ENCODE peak calls at places on chromosome 7, in nine cellular contexts. J, F, Q, V, E, W, M, R and S are unnamed samples.

GRCh38 chr7:158442260-158442659 is 145.4 kb downstream of the PTPRN2 start:
- DNase-seq in J (no peak), F (peak; percentile 4), Q (no peak), V (no peak), E (no peak), W (peak; percentile 41), M (no peak), R (no peak), S (peak; percentile 34)

GRCh38 chr7:116495737-116496136 is 3.8 kb upstream of the CAV2 start:
- DNase-seq in J (no peak), F (no peak), Q (no peak), V (no peak), E (no peak), W (peak; percentile 26), M (no peak), R (no peak), S (no peak)

GRCh38 chr7:30682131-30683083 is at the start of gene CRHR2:
- DNase-seq in J (no peak), F (peak; percentile 45), Q (peak; percentile 64), V (peak; percentile 40), E (peak; percentile 26), W (peak; percentile 20), M (no peak), R (no peak), S (no peak)

GRCh38 chr7:158541330-158542010 is 46.2 kb downstream of the PTPRN2 start:
- DNase-seq in J (no peak), F (no peak), Q (peak; percentile 85), V (no peak), E (no peak), W (no peak), M (peak; percentile 59), R (no peak), S (no peak)

GRCh38 chr7:77393261-77393660 is 22.9 kb downstream of the GSAP start:
- DNase-seq in J (no peak), F (no peak), Q (peak; percentile 67), V (no peak), E (no peak), W (no peak), M (peak; percentile 58), R (no peak), S (no peak)

GRCh38 chr7:86939197-86939814 is 120.1 kb downstream of the ELAPOR2 start:
- DNase-seq in J (no peak), F (peak; percentile 9), Q (peak; percentile 24), V (peak; percentile 32), E (peak; percentile 30), W (peak; percentile 10), M (no peak), R (no peak), S (no peak)

GRCh38 chr7:133682364-133683181 is 429.7 kb downstream of the EXOC4 start:
- DNase-seq in J (no peak), F (no peak), Q (no peak), V (no peak), E (no peak), W (no peak), M (no peak), R (no peak), S (no peak)

GRCh38 chr7:45610660-45611299 is 36.6 kb downstream of the ADCY1 start:
- DNase-seq in J (no peak), F (no peak), Q (no peak), V (no peak), E (no peak), W (no peak), M (no peak), R (no peak), S (no peak)

GRCh38 chr7:144720139-144720538 is 115.7 kb downstream of the TPK1 start:
- DNase-seq in J (no peak), F (no peak), Q (no peak), V (no peak), E (no peak), W (no peak), M (no peak), R (no peak), S (no peak)

GRCh38 chr7:148735967-148736366 is 37.3 kb downstream of the CUL1 start:
- DNase-seq in J (no peak), F (no peak), Q (no peak), V (no peak), E (no peak), W (no peak), M (no peak), R (no peak), S (no peak)

GRCh38 chr7:36278767-36279171 is 110.9 kb upstream of the ANLN start:
- DNase-seq in J (no peak), F (peak; percentile 93), Q (no peak), V (no peak), E (no peak), W (no peak), M (no peak), R (peak; percentile 93), S (no peak)

GRCh38 chr7:74025146-74025545 is 2.8 kb upstream of the ELN start:
- DNase-seq in J (no peak), F (no peak), Q (no peak), V (no peak), E (no peak), W (no peak), M (no peak), R (no peak), S (no peak)

GRCh38 chr7:26649388-26649787 is 215.0 kb downstream of the SKAP2 start:
- DNase-seq in J (no peak), F (no peak), Q (no peak), V (no peak), E (no peak), W (no peak), M (no peak), R (no peak), S (no peak)

GRCh38 chr7:29328811-29329210 is 134.2 kb downstream of the CHN2 start:
- DNase-seq in J (no peak), F (no peak), Q (no peak), V (no peak), E (no peak), W (no peak), M (no peak), R (no peak), S (no peak)

GRCh38 chr7:130994378-130995115 is 260.5 kb upstream of the KLF14 start:
- DNase-seq in J (peak; percentile 72), F (no peak), Q (no peak), V (no peak), E (no peak), W (no peak), M (no peak), R (no peak), S (no peak)